ENCODE peak calls at places on chromosomes 13 and 19, in six cellular contexts. One of them, this sample, is unnamed.

GRCh38 chr13:36639610-36640009 is 34.2 kb upstream of the SERTM1 start:
- DNase-seq in SK-N-SH: peak; percentile 5
- DNase-seq in GM23248: no peak
- DNase-seq in OCI-LY7: no peak
- DNase-seq in PC-3: no peak
- DNase-seq in MM.1S: no peak
- DNase-seq in this sample: no peak

GRCh38 chr13:80010286-80010831 is 330.6 kb downstream of the SPRY2 start:
- DNase-seq in GM23248: no peak
- DNase-seq in PC-3: no peak
- DNase-seq in SK-N-SH: no peak
- DNase-seq in OCI-LY7: no peak
- DNase-seq in MM.1S: no peak
- DNase-seq in this sample: no peak

GRCh38 chr19:5090780-5091575 is 122.1 kb downstream of the KDM4B start:
- DNase-seq in PC-3: no peak
- DNase-seq in GM23248: peak; percentile 83
- DNase-seq in MM.1S: no peak
- DNase-seq in OCI-LY7: no peak
- DNase-seq in SK-N-SH: peak; percentile 91
- DNase-seq in this sample: peak; percentile 87

GRCh38 chr19:54478677-54479266 is 5.7 kb upstream of the CDC42EP5 start:
- DNase-seq in OCI-LY7: peak; percentile 70
- DNase-seq in MM.1S: peak; percentile 51
- DNase-seq in SK-N-SH: peak; percentile 57
- DNase-seq in GM23248: peak; percentile 63
- DNase-seq in PC-3: peak; percentile 61
- DNase-seq in this sample: peak; percentile 75

GRCh38 chr19:12778020-12778904 is 2.9 kb upstream of the HOOK2 start:
- DNase-seq in SK-N-SH: peak; percentile 76
- DNase-seq in PC-3: peak; percentile 58
- DNase-seq in MM.1S: peak; percentile 27
- DNase-seq in GM23248: peak; percentile 88
- DNase-seq in OCI-LY7: peak; percentile 55
- DNase-seq in this sample: peak; percentile 83

GRCh38 chr13:76286178-76286577 is 600.0 kb downstream of the KCTD12 start:
- DNase-seq in MM.1S: peak; percentile 12
- DNase-seq in PC-3: peak; percentile 28
- DNase-seq in OCI-LY7: no peak
- DNase-seq in GM23248: peak; percentile 50
- DNase-seq in SK-N-SH: no peak
- DNase-seq in this sample: no peak

GRCh38 chr13:96141032-96141431 is 51.1 kb downstream of the HS6ST3 start:
- DNase-seq in SK-N-SH: no peak
- DNase-seq in GM23248: peak; percentile 50
- DNase-seq in MM.1S: peak; percentile 26
- DNase-seq in PC-3: peak; percentile 51
- DNase-seq in OCI-LY7: peak; percentile 4
- DNase-seq in this sample: peak; percentile 59

GRCh38 chr19:892243-892996 is 567 bp downstream of the MED16 start:
- DNase-seq in OCI-LY7: peak; percentile 36
- DNase-seq in GM23248: peak; percentile 50
- DNase-seq in SK-N-SH: peak; percentile 82
- DNase-seq in PC-3: no peak
- DNase-seq in MM.1S: peak; percentile 37
- DNase-seq in this sample: no peak

GRCh38 chr13:76709851-76710250 is 176.4 kb downstream of the KCTD12 start:
- DNase-seq in OCI-LY7: no peak
- DNase-seq in GM23248: peak; percentile 73
- DNase-seq in PC-3: no peak
- DNase-seq in MM.1S: no peak
- DNase-seq in SK-N-SH: no peak
- DNase-seq in this sample: no peak

GRCh38 chr19:29598496-29598895 is 7.6 kb upstream of the POP4 start:
- DNase-seq in SK-N-SH: no peak
- DNase-seq in OCI-LY7: no peak
- DNase-seq in GM23248: no peak
- DNase-seq in PC-3: no peak
- DNase-seq in MM.1S: no peak
- DNase-seq in this sample: no peak

GRCh38 chr13:91655731-91656130 is 257.3 kb downstream of the GPC5 start:
- DNase-seq in GM23248: no peak
- DNase-seq in MM.1S: no peak
- DNase-seq in PC-3: no peak
- DNase-seq in SK-N-SH: no peak
- DNase-seq in OCI-LY7: no peak
- DNase-seq in this sample: no peak

GRCh38 chr13:112188298-112188610 is 121.3 kb downstream of the SOX1 start:
- DNase-seq in GM23248: no peak
- DNase-seq in SK-N-SH: no peak
- DNase-seq in PC-3: no peak
- DNase-seq in OCI-LY7: no peak
- DNase-seq in MM.1S: no peak
- DNase-seq in this sample: no peak
- TF ChIP-seq EZH2phosphoT487 in GM23248: no peak
- TF ChIP-seq EZH2phosphoT487 in SK-N-SH: no peak
- TF ChIP-seq EZH2phosphoT487 in PC-3: no peak
- TF ChIP-seq EZH2phosphoT487 in OCI-LY7: no peak
- TF ChIP-seq EZH2phosphoT487 in MM.1S: no peak
- TF ChIP-seq EZH2phosphoT487 in this sample: no peak

GRCh38 chr13:46313441-46314257 is 73.4 kb downstream of the RUBCNL start:
- DNase-seq in PC-3: no peak
- DNase-seq in OCI-LY7: no peak
- DNase-seq in GM23248: no peak
- DNase-seq in SK-N-SH: no peak
- DNase-seq in MM.1S: no peak
- DNase-seq in this sample: no peak
- H2AFZ ChIP-seq in PC-3: no peak overlapping the region
- H2AFZ ChIP-seq in OCI-LY7: no peak overlapping the region
- H2AFZ ChIP-seq in GM23248: no peak overlapping the region
- H2AFZ ChIP-seq in SK-N-SH: no peak overlapping the region
- H2AFZ ChIP-seq in MM.1S: no peak overlapping the region
- H2AFZ ChIP-seq in this sample: no peak overlapping the region

GRCh38 chr19:46482645-46483044 is 11.3 kb upstream of the PNMA8A start:
- DNase-seq in OCI-LY7: no peak
- DNase-seq in SK-N-SH: no peak
- DNase-seq in PC-3: no peak
- DNase-seq in GM23248: peak; percentile 61
- DNase-seq in MM.1S: no peak
- DNase-seq in this sample: no peak
- TF ChIP-seq EZH2phosphoT487 in OCI-LY7: no peak
- TF ChIP-seq EZH2phosphoT487 in SK-N-SH: no peak
- TF ChIP-seq EZH2phosphoT487 in PC-3: no peak
- TF ChIP-seq EZH2phosphoT487 in GM23248: no peak
- TF ChIP-seq EZH2phosphoT487 in MM.1S: no peak
- TF ChIP-seq EZH2phosphoT487 in this sample: no peak

DNA sequence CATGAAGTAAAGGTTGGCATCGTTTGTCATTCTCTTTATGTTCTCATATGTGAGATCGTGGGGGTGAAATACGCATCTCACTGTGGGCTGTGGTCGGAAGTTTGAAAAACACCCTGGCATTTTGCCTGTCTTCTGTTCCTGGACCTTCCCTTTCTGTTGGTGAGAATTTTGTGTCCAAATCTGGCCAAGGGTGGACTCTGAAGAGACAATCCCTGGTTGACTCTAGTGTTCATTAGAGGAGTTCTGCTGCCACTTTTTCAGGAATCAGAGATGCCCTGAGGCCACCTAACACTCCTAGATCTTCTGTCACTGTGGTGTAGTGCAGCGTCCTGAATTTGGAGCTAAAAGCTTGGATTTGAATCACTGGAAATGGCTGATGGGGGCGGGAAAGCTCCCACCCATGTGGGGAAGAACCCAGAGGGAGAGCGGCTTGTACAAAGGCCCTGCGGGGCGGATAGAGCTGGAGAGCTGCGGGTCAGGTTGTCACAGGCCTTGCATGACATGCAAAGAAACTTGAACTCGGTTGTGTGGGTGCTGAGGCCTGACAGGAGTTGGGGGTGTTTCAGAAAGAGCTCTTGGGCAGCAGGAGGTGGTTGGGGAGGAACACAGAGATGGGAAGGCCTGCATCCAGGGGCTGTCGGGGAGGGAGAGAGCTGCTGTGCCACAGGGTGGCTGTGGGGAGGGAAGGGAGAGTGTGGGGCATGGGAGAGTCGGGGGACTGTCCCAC is 11.1 kb upstream of the SPATA13 start:
- DNase-seq in OCI-LY7: no peak
- DNase-seq in MM.1S: no peak
- DNase-seq in GM23248: peak; percentile 64
- DNase-seq in SK-N-SH: no peak
- DNase-seq in PC-3: peak; percentile 81
- DNase-seq in this sample: no peak
- H2AFZ ChIP-seq in OCI-LY7: no peak overlapping the region
- H2AFZ ChIP-seq in MM.1S: no peak overlapping the region
- H2AFZ ChIP-seq in GM23248: peak overlapping the region; percentile 74
- H2AFZ ChIP-seq in SK-N-SH: peak overlapping the region; percentile 42
- H2AFZ ChIP-seq in PC-3: peak overlapping the region; percentile 47
- H2AFZ ChIP-seq in this sample: no peak overlapping the region